ENCODE peak calls at places on chromosomes 2 and 18, in six cellular contexts. U, M, T, H, K and Z are unnamed samples.

GRCh38 chr2:147352294-147352693 is 492.5 kb upstream of the ACVR2A start:
- DNase-seq in U (no peak), T (no peak), M (no peak), H (no peak), K (no peak), Z (no peak)

GRCh38 chr2:3712424-3712823 is 9.0 kb downstream of the DCDC2C start:
- DNase-seq in T (no peak), H (no peak), M (no peak), U (no peak), K (no peak), Z (no peak)

GRCh38 chr2:30109856-30110255 is 37.0 kb upstream of the YPEL5 start:
- DNase-seq in H (no peak), K (no peak), M (no peak), T (no peak), U (no peak), Z (no peak)

GRCh38 chr2:217827430-217828201 is 175.2 kb downstream of the TNS1 start:
- DNase-seq in K (no peak), U (peak), H (no peak), T (no peak), M (no peak), Z (no peak)

GRCh38 chr18:49094979-49095632 is 144.3 kb upstream of the SMAD7 start:
- DNase-seq in K (peak), T (peak), U (peak), M (no peak), H (no peak), Z (no peak)

GRCh38 chr2:241885701-241886643 is 16.4 kb downstream of the RTP5 start:
- DNase-seq in K (no peak), H (no peak), T (no peak), M (no peak), U (no peak), Z (no peak)

GRCh38 chr2:75853441-75853840 is 142.7 kb upstream of the GCFC2 start:
- DNase-seq in T (no peak), K (peak), M (no peak), U (no peak), H (no peak), Z (no peak)

GRCh38 chr2:73939419-73939818 is 12.7 kb downstream of the DGUOK start:
- DNase-seq in K (no peak), U (peak), M (no peak), H (no peak), T (peak), Z (peak)

GRCh38 chr2:39121523-39122063 is 742 bp upstream of the SOS1 start:
- DNase-seq in K (no peak), T (no peak), H (no peak), M (no peak), U (no peak), Z (no peak)

GRCh38 chr2:157173740-157174184 is 83.7 kb upstream of the GALNT5 start:
- DNase-seq in K (peak), U (peak), T (peak), H (no peak), M (no peak), Z (no peak)

GRCh38 chr2:29307522-29307921 is 192.3 kb downstream of the CLIP4 start:
- DNase-seq in U (no peak), T (no peak), H (no peak), K (no peak), M (no peak), Z (no peak)

GRCh38 chr18:75638597-75639467 is 211.3 kb upstream of the SMIM21 start:
- DNase-seq in H (no peak), M (no peak), T (no peak), K (peak), U (peak), Z (no peak)

GRCh38 chr2:53028259-53028658 is 739.3 kb upstream of the CHAC2 start:
- DNase-seq in U (peak), T (no peak), K (peak), H (no peak), M (no peak), Z (no peak)

GRCh38 chr2:36570416-36570815 is 27.6 kb downstream of the FEZ2 start:
- DNase-seq in H (no peak), K (no peak), M (no peak), T (no peak), U (no peak), Z (no peak)

GRCh38 chr18:37565138-37565984 is at the start of gene CELF4:
- DNase-seq in K (peak), T (no peak), H (no peak), M (no peak), U (peak), Z (no peak)

GRCh38 chr2:6872412-6872811 is 5.2 kb upstream of the RSAD2 start:
- DNase-seq in K (no peak), M (no peak), H (no peak), T (no peak), U (no peak), Z (no peak)

GRCh38 chr18:47809420-47809819 is 121.0 kb downstream of the SMAD2 start:
- DNase-seq in K (no peak), U (no peak), M (no peak), H (no peak), T (no peak), Z (no peak)

GRCh38 chr2:20622296-20622686 is 28.6 kb downstream of the HS1BP3 start:
- DNase-seq in M (no peak), H (no peak), K (no peak), U (no peak), T (no peak), Z (no peak)

GRCh38 chr2:64797881-64798590 is 144.3 kb upstream of the SERTAD2 start:
- DNase-seq in H (no peak), M (no peak), K (peak), U (peak), T (no peak), Z (no peak)

GRCh38 chr2:121705390-121705789 is 31.3 kb downstream of the NIFK start:
- DNase-seq in M (no peak), K (no peak), H (no peak), T (no peak), U (no peak), Z (no peak)

GRCh38 chr2:21037671-21038108 is 6.2 kb downstream of the APOB start:
- DNase-seq in M (no peak), K (no peak), T (peak), H (no peak), U (no peak), Z (no peak)

GRCh38 chr2:102096103-102096502 is 46.4 kb upstream of the IL1R1 start:
- DNase-seq in U (no peak), T (no peak), K (no peak), M (no peak), H (no peak), Z (no peak)

GRCh38 chr2:83221258-83221657 is 1237.8 kb downstream of the SUCLG1 start:
- DNase-seq in T (peak), M (no peak), U (peak), K (no peak), H (no peak), Z (no peak)

GRCh38 chr18:73908323-73908722 is 239.3 kb downstream of the FBXO15 start:
- DNase-seq in T (peak), M (no peak), H (no peak), U (peak), K (peak), Z (no peak)

GRCh38 chr2:160301420-160301819 is 101.3 kb upstream of the ITGB6 start:
- DNase-seq in H (no peak), T (no peak), M (no peak), K (no peak), U (no peak), Z (no peak)

GRCh38 chr2:42327125-42327524 is 33.9 kb downstream of the COX7A2L start:
- DNase-seq in U (no peak), M (no peak), T (no peak), H (no peak), K (no peak), Z (no peak)

GRCh38 chr18:26547302-26548143 is 830 bp downstream of the KCTD1 start:
- DNase-seq in U (peak), K (peak), M (peak), H (no peak), T (peak), Z (no peak)

GRCh38 chr2:30511122-30512083 is 64.4 kb downstream of the LCLAT1 start:
- DNase-seq in K (peak), T (peak), U (no peak), H (no peak), M (no peak), Z (no peak)

GRCh38 chr2:146108993-146109392 is 1589.1 kb upstream of the ZEB2 start:
- DNase-seq in U (no peak), M (no peak), T (no peak), K (no peak), H (no peak), Z (no peak)

GRCh38 chr2:84482588-84482987 is 23.5 kb upstream of the SUCLG1 start:
- DNase-seq in U (no peak), K (no peak), T (no peak), H (no peak), M (no peak), Z (no peak)

GRCh38 chr2:172427256-172427989 is at the start of gene ITGA6:
- DNase-seq in H (peak), M (peak), U (peak), T (peak), K (peak), Z (no peak)

GRCh38 chr2:60318544-60318943 is 234.9 kb downstream of the BCL11A start:
- DNase-seq in K (no peak), U (no peak), H (no peak), T (no peak), M (no peak), Z (no peak)

GRCh38 chr2:11498543-11499034 is 32.6 kb upstream of the E2F6 start:
- DNase-seq in M (no peak), K (no peak), T (no peak), H (no peak), U (peak), Z (no peak)

GRCh38 chr18:43719264-43719795 is 442.0 kb upstream of the SYT4 start:
- DNase-seq in H (no peak), M (no peak), U (no peak), T (no peak), K (no peak), Z (no peak)

GRCh38 chr2:38092196-38092902 is 16.4 kb upstream of the CYP1B1 start:
- DNase-seq in H (no peak), U (peak), T (no peak), M (no peak), K (peak), Z (no peak)